ENCODE peak calls at places on chromosome 7, in nine cellular contexts. M is heart left ventricle, C is testis, Z is prostate gland, V is stomach, G is H1, Y is gastrocnemius medialis, N is tibial nerve, R is H54. A is an unnamed sample.

GRCh38 chr7:149414745-149415390 is 46.0 kb downstream of the ZNF777 start:
- DNase-seq in M (peak), C (peak), Z (no peak), V (no peak), G (peak), Y (peak), N (peak), R (no peak), A (peak)

GRCh38 chr7:73885975-73886798 is 25.2 kb downstream of the TMEM270 start:
- DNase-seq in M (peak), C (peak), Z (peak), V (peak), G (no peak), Y (no peak), N (no peak), R (no peak), A (peak)

GRCh38 chr7:8436965-8437364 is 3.6 kb downstream of the NXPH1 start:
- DNase-seq in M (no peak), C (peak), Z (no peak), V (peak), G (peak), Y (no peak), N (no peak), R (peak), A (no peak)

GRCh38 chr7:123190109-123190831 is 9.5 kb downstream of the SLC13A1 start:
- DNase-seq in M (no peak), C (no peak), Z (no peak), V (no peak), G (no peak), Y (no peak), N (no peak), R (no peak), A (no peak)

GRCh38 chr7:74134117-74134539 is 40.0 kb upstream of the EIF4H start:
- DNase-seq in M (no peak), C (no peak), Z (no peak), V (no peak), G (no peak), Y (no peak), N (no peak), R (no peak), A (no peak)

GRCh38 chr7:28469562-28469961 is 57.2 kb downstream of the CREB5 start:
- DNase-seq in M (no peak), C (no peak), Z (no peak), V (no peak), G (no peak), Y (no peak), N (no peak), R (no peak), A (no peak)

GRCh38 chr7:115634633-115635032 is 395.9 kb downstream of the TFEC start:
- DNase-seq in M (no peak), C (no peak), Z (no peak), V (no peak), G (no peak), Y (no peak), N (no peak), R (no peak), A (no peak)

GRCh38 chr7:27073066-27073465 is 22.7 kb downstream of the HOXA1 start:
- DNase-seq in M (no peak), C (no peak), Z (no peak), V (no peak), G (no peak), Y (no peak), N (no peak), R (no peak), A (no peak)

GRCh38 chr7:106774768-106775551 is 90.1 kb upstream of the PIK3CG start:
- DNase-seq in M (no peak), C (no peak), Z (no peak), V (no peak), G (no peak), Y (no peak), N (no peak), R (no peak), A (no peak)

GRCh38 chr7:20193242-20193777 is 23.9 kb downstream of the MACC1 start:
- DNase-seq in M (no peak), C (no peak), Z (no peak), V (no peak), G (no peak), Y (no peak), N (no peak), R (no peak), A (no peak)

GRCh38 chr7:43385856-43386255 is 197.1 kb upstream of the STK17A start:
- DNase-seq in M (no peak), C (no peak), Z (no peak), V (no peak), G (no peak), Y (no peak), N (no peak), R (no peak), A (no peak)

GRCh38 chr7:121303422-121304171 is 25.2 kb upstream of the WNT16 start:
- DNase-seq in M (no peak), C (no peak), Z (no peak), V (no peak), G (no peak), Y (no peak), N (no peak), R (no peak), A (no peak)

GRCh38 chr7:128922496-128923410 is 12.2 kb upstream of the KCP start:
- DNase-seq in M (peak), C (no peak), Z (no peak), V (no peak), G (peak), Y (no peak), N (no peak), R (no peak), A (no peak)

GRCh38 chr7:116726713-116727431 is 54.9 kb downstream of the MET start:
- DNase-seq in M (no peak), C (no peak), Z (no peak), V (no peak), G (no peak), Y (no peak), N (no peak), R (no peak), A (no peak)

GRCh38 chr7:129189661-129190310 is 1.4 kb downstream of the SMO start:
- DNase-seq in M (no peak), C (no peak), Z (no peak), V (no peak), G (no peak), Y (no peak), N (no peak), R (no peak), A (no peak)

GRCh38 chr7:13279854-13280435 is 592.5 kb downstream of the ARL4A start:
- DNase-seq in M (no peak), C (no peak), Z (no peak), V (no peak), G (no peak), Y (no peak), N (no peak), R (peak), A (no peak)

GRCh38 chr7:149209518-149210269 is 14.3 kb downstream of the ZNF282 start:
- DNase-seq in M (no peak), C (peak), Z (no peak), V (peak), G (peak), Y (no peak), N (peak), R (peak), A (no peak)

GRCh38 chr7:111388912-111389311 is 173.4 kb downstream of the IMMP2L start:
- DNase-seq in M (no peak), C (no peak), Z (no peak), V (no peak), G (no peak), Y (no peak), N (no peak), R (no peak), A (no peak)

GRCh38 chr7:134724606-134725005 is 54.8 kb upstream of the CALD1 start:
- DNase-seq in M (no peak), C (no peak), Z (no peak), V (no peak), G (peak), Y (no peak), N (no peak), R (peak), A (no peak)

GRCh38 chr7:142859829-142860228 is 5.0 kb downstream of the EPHB6 start:
- DNase-seq in M (no peak), C (peak), Z (peak), V (no peak), G (no peak), Y (no peak), N (peak), R (no peak), A (peak)

GRCh38 chr7:896346-897075 is 20.2 kb downstream of the GET4 start:
- DNase-seq in M (no peak), C (no peak), Z (no peak), V (no peak), G (no peak), Y (no peak), N (no peak), R (no peak), A (no peak)

GRCh38 chr7:134997214-134997885 is 11.0 kb downstream of the AGBL3 start:
- DNase-seq in M (no peak), C (no peak), Z (no peak), V (no peak), G (no peak), Y (no peak), N (no peak), R (no peak), A (no peak)

GRCh38 chr7:48101352-48101751 is 12.3 kb downstream of the UPP1 start:
- DNase-seq in M (no peak), C (no peak), Z (no peak), V (no peak), G (peak), Y (no peak), N (no peak), R (no peak), A (no peak)

GRCh38 chr7:29327455-29327854 is 132.9 kb downstream of the CHN2 start:
- DNase-seq in M (no peak), C (no peak), Z (no peak), V (no peak), G (no peak), Y (no peak), N (no peak), R (no peak), A (no peak)

GRCh38 chr7:41311301-41311700 is 391.6 kb downstream of the INHBA start:
- DNase-seq in M (no peak), C (no peak), Z (no peak), V (no peak), G (no peak), Y (no peak), N (no peak), R (no peak), A (no peak)

GRCh38 chr7:44114586-44115310 is 8.6 kb downstream of the POLD2 start:
- DNase-seq in M (peak), C (peak), Z (no peak), V (no peak), G (no peak), Y (peak), N (no peak), R (no peak), A (no peak)

GRCh38 chr7:94394399-94395140 is at the start of gene COL1A2:
- DNase-seq in M (peak), C (peak), Z (no peak), V (peak), G (peak), Y (peak), N (peak), R (peak), A (peak)

GRCh38 chr7:105014725-105015630 is 973 bp downstream of the KMT2E start:
- DNase-seq in M (peak), C (peak), Z (peak), V (peak), G (peak), Y (peak), N (peak), R (no peak), A (peak)

GRCh38 chr7:152710134-152710404 is 34.1 kb upstream of the XRCC2 start:
- DNase-seq in M (no peak), C (no peak), Z (no peak), V (no peak), G (no peak), Y (no peak), N (no peak), R (no peak), A (no peak)

GRCh38 chr7:45176886-45177731 is 19.5 kb downstream of the RAMP3 start:
- DNase-seq in M (peak), C (no peak), Z (no peak), V (no peak), G (no peak), Y (no peak), N (no peak), R (no peak), A (peak)

GRCh38 chr7:55533729-55534080 is 38.6 kb downstream of the VOPP1 start:
- DNase-seq in M (no peak), C (no peak), Z (no peak), V (no peak), G (no peak), Y (no peak), N (no peak), R (no peak), A (no peak)
- TF ChIP-seq POLR2A in M (no peak), C (no peak), Z (no peak), V (no peak), G (no peak), Y (no peak), N (no peak), R (no peak), A (no peak)

GRCh38 chr7:52287698-52288097 is 747.7 kb upstream of the POM121L12 start:
- DNase-seq in M (no peak), C (no peak), Z (no peak), V (no peak), G (no peak), Y (no peak), N (no peak), R (no peak), A (no peak)

GRCh38 chr7:52283399-52283798 is 752.0 kb upstream of the POM121L12 start:
- DNase-seq in M (no peak), C (no peak), Z (no peak), V (no peak), G (no peak), Y (no peak), N (no peak), R (no peak), A (no peak)

GRCh38 chr7:52289247-52289646 is 746.2 kb upstream of the POM121L12 start:
- DNase-seq in M (no peak), C (no peak), Z (no peak), V (no peak), G (no peak), Y (no peak), N (no peak), R (no peak), A (no peak)

GRCh38 chr7:52285689-52286088 is 749.7 kb upstream of the POM121L12 start:
- DNase-seq in M (no peak), C (no peak), Z (no peak), V (no peak), G (no peak), Y (no peak), N (no peak), R (no peak), A (no peak)
- TF ChIP-seq POLR2A in M (no peak), C (no peak), Z (no peak), V (no peak), G (no peak), Y (no peak), N (no peak), R (no peak), A (no peak)

DNA sequence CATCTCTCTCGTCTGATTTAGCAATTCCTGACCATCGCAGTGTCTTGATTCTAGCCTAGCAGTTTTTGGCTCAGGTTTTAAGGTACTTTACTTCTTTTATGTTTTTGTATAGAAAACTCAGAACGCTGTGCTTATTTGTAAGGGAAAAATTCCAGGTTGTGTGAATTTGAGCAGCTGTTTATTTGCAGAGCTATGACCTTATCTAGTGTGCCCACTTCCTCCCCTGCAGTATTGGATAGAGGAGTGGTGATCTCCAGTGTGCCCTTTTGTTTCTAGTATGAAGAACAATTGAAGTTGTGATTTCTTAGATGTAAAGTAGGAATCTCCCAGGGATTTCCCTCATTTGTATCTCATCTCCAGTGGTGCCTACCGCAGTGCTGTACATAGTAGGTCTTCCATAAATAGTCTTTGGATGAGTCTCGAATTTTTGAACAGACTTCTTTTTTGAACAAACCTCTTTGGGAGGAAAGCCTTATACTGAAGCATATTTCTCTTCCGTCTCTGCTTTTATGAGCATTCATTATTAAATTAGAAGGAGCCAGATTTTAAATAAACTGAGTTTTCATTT is 40.0 kb downstream of the GARS1 start:
- DNase-seq in M (no peak), C (no peak), Z (no peak), V (no peak), G (no peak), Y (no peak), N (no peak), R (no peak), A (no peak)
- TF ChIP-seq POLR2A in M (no peak), C (no peak), Z (no peak), V (no peak), G (no peak), Y (no peak), N (no peak), R (no peak), A (no peak)

DNA sequence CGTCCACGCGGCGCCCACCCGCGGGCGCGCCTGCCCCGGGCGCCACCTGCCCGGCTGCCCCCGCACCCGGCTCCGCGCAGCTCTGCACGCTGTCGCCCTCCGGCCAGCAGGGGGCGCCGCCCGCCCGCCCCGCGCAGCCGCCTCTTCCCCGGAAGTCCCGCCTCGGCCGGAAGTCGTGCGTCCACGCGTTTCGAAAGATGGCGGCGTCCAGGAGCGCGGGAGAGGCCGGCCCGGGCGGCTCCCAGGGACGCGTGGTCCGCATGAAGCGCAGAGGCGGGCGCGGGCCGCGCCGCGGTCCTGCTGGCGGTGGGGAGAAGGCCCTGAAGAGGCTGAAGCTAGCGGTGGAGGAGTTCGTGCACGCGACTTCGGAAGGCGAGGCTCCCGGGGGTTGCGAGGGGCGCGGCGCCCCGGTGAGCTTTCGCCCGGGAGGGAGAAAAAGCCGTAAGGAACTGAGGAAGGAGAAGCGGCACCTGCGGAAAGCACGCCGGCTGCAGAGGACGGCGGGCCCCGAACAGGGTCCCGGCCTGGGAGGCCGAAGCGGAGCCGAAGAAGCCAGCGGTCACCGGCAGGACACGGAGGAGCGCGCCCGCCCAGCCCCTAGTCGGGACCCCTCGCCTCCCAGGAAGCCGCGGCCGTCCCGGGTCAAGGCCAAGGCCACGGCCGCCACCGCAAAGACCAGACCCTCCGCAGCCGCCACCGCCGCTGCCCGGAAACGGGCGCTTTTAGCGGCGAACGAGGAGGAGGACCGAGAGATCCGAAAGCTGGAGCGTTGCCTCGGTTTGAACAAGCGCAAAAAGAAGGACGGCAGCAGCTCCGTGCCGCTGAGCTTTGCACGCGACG is at the start of gene NOM1:
- DNase-seq in M (peak), C (peak), Z (peak), V (peak), G (peak), Y (peak), N (peak), R (peak), A (peak)
- TF ChIP-seq POLR2A in M (no peak), C (no peak), Z (no peak), V (no peak), G (peak), Y (no peak), N (peak), R (peak), A (peak)

GRCh38 chr7:127391591-127392181 is 822 bp downstream of the ZNF800 start:
- DNase-seq in M (no peak), C (peak), Z (peak), V (peak), G (peak), Y (peak), N (no peak), R (peak), A (no peak)
- TF ChIP-seq POLR2A in M (no peak), C (no peak), Z (no peak), V (no peak), G (no peak), Y (no peak), N (no peak), R (no peak), A (no peak)

DNA sequence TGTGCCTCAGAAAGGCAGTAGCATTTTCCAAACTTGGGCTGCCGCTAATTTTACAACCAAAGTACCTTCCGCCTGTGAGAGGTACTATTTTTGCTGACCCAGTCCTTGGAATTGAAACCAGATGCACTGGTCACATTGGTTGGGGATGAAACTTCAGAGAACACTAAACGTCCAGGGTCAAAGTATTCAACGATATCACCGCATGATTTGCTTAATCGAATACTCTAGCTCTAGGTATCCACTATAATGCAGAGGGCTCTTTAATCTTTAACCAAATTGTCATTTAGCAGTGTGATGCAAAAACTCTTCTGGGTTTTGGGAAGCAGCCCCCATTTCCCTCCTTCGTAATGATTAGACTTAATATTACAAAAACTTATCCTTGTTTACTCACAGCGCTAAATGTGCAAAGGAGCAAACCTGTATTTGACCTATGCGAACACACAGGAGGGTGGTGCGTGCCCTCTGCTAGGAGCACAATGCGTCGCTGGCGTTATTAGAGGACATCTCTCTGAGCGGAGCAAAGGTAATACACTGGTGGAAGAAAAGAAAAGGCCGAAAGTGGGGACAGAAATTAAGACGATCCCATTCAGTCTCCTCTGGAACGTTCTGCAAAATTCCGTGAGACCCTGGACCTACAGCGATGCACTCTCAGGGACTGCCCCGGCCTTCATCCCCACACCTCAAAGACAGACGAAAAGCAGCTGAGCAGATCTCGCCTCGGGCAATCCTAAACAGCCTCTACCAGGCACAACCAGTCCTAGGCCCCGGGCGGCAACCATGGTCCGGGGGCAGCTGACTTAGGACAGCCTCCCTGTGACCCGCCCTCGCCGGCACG is 916 bp upstream of the EEPD1 start:
- DNase-seq in M (no peak), C (no peak), Z (no peak), V (no peak), G (no peak), Y (no peak), N (no peak), R (no peak), A (no peak)
- TF ChIP-seq POLR2A in M (no peak), C (no peak), Z (no peak), V (no peak), G (peak), Y (no peak), N (no peak), R (peak), A (no peak)

A was measured in uterus.